ENCODE peak calls at places on chromosomes 12 and 14, in ten cellular contexts. E is HCT116, L is Peyer's patch, Q is ovary, O is tibial nerve, S is body of pancreas, V is prostate gland, I is GM12892, C is transverse colon, J is suprapubic skin. U is an unnamed sample.

GRCh38 chr12:537772-538171 is 78.0 kb downstream of the B4GALNT3 start:
- DNase-seq in E (peak; percentile 29), L (no peak), Q (no peak), O (no peak), S (peak; percentile 62), V (peak; percentile 66), I (no peak), C (peak; percentile 87), J (no peak), U (no peak)

GRCh38 chr12:64946132-64946829 is 121.8 kb downstream of the TBC1D30 start:
- DNase-seq in E (no peak), L (no peak), Q (no peak), O (peak; percentile 24), S (peak; percentile 36), V (peak; percentile 56), I (no peak), C (no peak), J (no peak), U (no peak)

GRCh38 chr14:64823305-64823985 is 56.3 kb downstream of the SPTB start:
- DNase-seq in E (peak; percentile 38), L (peak; percentile 85), Q (peak; percentile 62), O (peak; percentile 50), S (peak; percentile 82), V (peak; percentile 63), I (peak; percentile 82), C (peak; percentile 78), J (peak; percentile 77), U (peak; percentile 81)

GRCh38 chr12:92898755-92899154 is 30.3 kb downstream of the EEA1 start:
- DNase-seq in E (no peak), L (no peak), Q (no peak), O (no peak), S (no peak), V (no peak), I (no peak), C (no peak), J (no peak), U (no peak)

GRCh38 chr12:51874013-51874412 is 13.9 kb upstream of the ANKRD33 start:
- DNase-seq in E (no peak), L (no peak), Q (no peak), O (no peak), S (no peak), V (no peak), I (no peak), C (no peak), J (no peak), U (no peak)

GRCh38 chr14:58740584-58740983 is 102.8 kb downstream of the DACT1 start:
- DNase-seq in E (no peak), L (no peak), Q (no peak), O (no peak), S (no peak), V (no peak), I (no peak), C (no peak), J (no peak), U (no peak)

GRCh38 chr12:26846419-26846818 is 13.4 kb upstream of the ITPR2 start:
- DNase-seq in E (no peak), L (no peak), Q (no peak), O (no peak), S (no peak), V (no peak), I (no peak), C (no peak), J (no peak), U (peak; percentile 47)

GRCh38 chr12:65494537-65494936 is 216.1 kb downstream of the MSRB3 start:
- DNase-seq in E (peak; percentile 85), L (no peak), Q (no peak), O (no peak), S (no peak), V (no peak), I (no peak), C (no peak), J (no peak), U (no peak)

GRCh38 chr14:102050026-102050405 is 36.8 kb downstream of the HSP90AA1 start:
- DNase-seq in E (no peak), L (no peak), Q (no peak), O (no peak), S (no peak), V (no peak), I (no peak), C (no peak), J (no peak), U (no peak)
- TF ChIP-seq POLR2A in E (no peak), L (no peak), Q (no peak), O (no peak), S (no peak), V (no peak), I (no peak), C (no peak), J (no peak), U (no peak)

GRCh38 chr12:2891240-2892053 is 756 bp downstream of the TULP3 start:
- DNase-seq in E (no peak), L (no peak), Q (peak; percentile 63), O (peak; percentile 29), S (peak; percentile 57), V (peak; percentile 30), I (no peak), C (peak; percentile 51), J (no peak), U (peak; percentile 72)
- TF ChIP-seq POLR2A in E (no peak), L (no peak), Q (no peak), O (no peak), S (no peak), V (no peak), I (no peak), C (no peak), J (no peak), U (no peak)

GRCh38 chr12:89709157-89709993 is 737 bp upstream of the ATP2B1 start:
- DNase-seq in E (peak; percentile 97), L (peak; percentile 99), Q (peak; percentile 99), O (peak; percentile 99), S (peak; percentile 99), V (peak; percentile 98), I (peak; percentile 88), C (peak; percentile 100), J (peak; percentile 100), U (peak; percentile 99)
- TF ChIP-seq POLR2A in E (no peak), L (peak; percentile 94), Q (peak; percentile 95), O (peak; percentile 96), S (peak; percentile 92), V (peak; percentile 96), I (peak; percentile 87), C (peak; percentile 99), J (peak; percentile 92), U (peak; percentile 84)

GRCh38 chr12:108633534-108634224 is at the start of gene SELPLG:
- DNase-seq in E (no peak), L (no peak), Q (no peak), O (peak; percentile 42), S (peak; percentile 77), V (no peak), I (peak; percentile 83), C (peak; percentile 84), J (peak; percentile 74), U (peak; percentile 72)
- TF ChIP-seq POLR2A in E (no peak), L (peak; percentile 29), Q (no peak), O (peak; percentile 31), S (no peak), V (no peak), I (no peak), C (peak; percentile 51), J (no peak), U (peak; percentile 82)

DNA sequence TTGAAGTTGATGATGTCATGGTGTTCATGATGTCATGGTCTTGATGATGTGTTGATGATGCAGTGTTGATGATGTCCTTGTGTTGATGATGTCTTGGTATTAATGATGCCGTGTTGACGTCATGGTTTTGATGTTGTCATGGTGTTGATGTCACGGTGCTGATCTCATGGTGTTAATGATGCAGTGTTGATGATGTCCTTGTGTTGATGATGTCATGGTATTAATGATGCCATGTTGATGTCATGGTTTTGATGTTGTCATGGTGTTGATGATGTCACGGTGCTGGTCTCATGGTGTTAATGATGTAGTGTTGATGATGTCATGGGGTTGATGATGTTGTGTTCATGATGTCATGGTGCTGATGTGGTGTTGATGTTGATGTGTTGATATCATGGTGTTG is 48.0 kb upstream of the RIMBP2 start:
- DNase-seq in E (peak; percentile 38), L (no peak), Q (no peak), O (no peak), S (no peak), V (no peak), I (no peak), C (no peak), J (no peak), U (peak; percentile 78)
- TF ChIP-seq POLR2A in E (no peak), L (no peak), Q (no peak), O (no peak), S (no peak), V (no peak), I (no peak), C (no peak), J (no peak), U (no peak)

DNA sequence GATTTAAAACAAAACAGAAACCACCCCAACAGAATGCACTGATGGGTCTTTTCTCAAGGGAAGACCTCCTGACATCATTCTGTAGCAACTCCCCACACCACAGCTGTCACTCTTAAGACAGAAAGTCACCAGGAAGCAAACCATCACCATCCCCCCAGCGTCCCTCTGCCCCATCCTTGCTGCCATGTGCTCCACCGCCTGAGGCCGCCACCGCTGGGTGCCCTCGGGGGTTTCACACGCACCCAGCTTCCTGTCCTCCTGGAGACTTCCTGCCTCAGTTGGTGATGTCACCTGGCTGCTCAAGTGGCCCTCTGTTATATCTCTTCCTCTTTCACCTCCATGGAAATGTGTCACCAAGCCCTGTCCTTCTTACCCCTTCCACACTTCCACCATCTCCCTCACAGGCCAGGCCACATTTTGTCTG is 71.4 kb upstream of the GPR68 start:
- DNase-seq in E (no peak), L (no peak), Q (no peak), O (no peak), S (peak; percentile 23), V (no peak), I (peak; percentile 79), C (peak; percentile 67), J (no peak), U (no peak)
- TF ChIP-seq POLR2A in E (no peak), L (no peak), Q (no peak), O (no peak), S (no peak), V (no peak), I (peak; percentile 30), C (no peak), J (no peak), U (no peak)

GRCh38 chr12:48681738-48682532 is at the start of gene KANSL2:
- DNase-seq in E (peak; percentile 95), L (peak; percentile 97), Q (peak; percentile 98), O (peak; percentile 98), S (peak; percentile 100), V (peak; percentile 99), I (peak; percentile 93), C (peak; percentile 98), J (peak; percentile 99), U (peak; percentile 98)
- TF ChIP-seq POLR2A in E (peak; percentile 93), L (peak; percentile 99), Q (peak; percentile 96), O (peak; percentile 98), S (peak; percentile 98), V (peak; percentile 98), I (peak; percentile 99), C (peak; percentile 99), J (peak; percentile 94), U (peak; percentile 100)

U was measured in erythroblast.